ENCODE peak calls at places on chromosomes 1 and 21, in four cellular contexts. One of them, this sample, is unnamed.

GRCh38 chr1:213987422-213987875 is 324 bp upstream of the PROX1 start:
- DNase-seq in A549: no peak
- DNase-seq in K562: no peak
- DNase-seq in IMR-90: no peak
- DNase-seq in this sample: peak; percentile 94

GRCh38 chr1:56484695-56485094 is 94.7 kb downstream of the PLPP3 start:
- DNase-seq in A549: no peak
- DNase-seq in IMR-90: no peak
- DNase-seq in K562: no peak
- DNase-seq in this sample: no peak

GRCh38 chr1:159913451-159914192 is 11.7 kb downstream of the TAGLN2 start:
- DNase-seq in IMR-90: no peak
- DNase-seq in K562: no peak
- DNase-seq in A549: no peak
- DNase-seq in this sample: no peak

GRCh38 chr1:89149229-89149628 is 23.3 kb upstream of the GBP2 start:
- DNase-seq in A549: no peak
- DNase-seq in IMR-90: peak; percentile 43
- DNase-seq in K562: no peak
- DNase-seq in this sample: no peak

GRCh38 chr1:159556931-159557369 is 21.1 kb upstream of the OR10J5 start:
- DNase-seq in IMR-90: no peak
- DNase-seq in A549: no peak
- DNase-seq in K562: no peak
- DNase-seq in this sample: no peak

GRCh38 chr1:119431836-119432235 is 16.9 kb downstream of the HSD3B2 start:
- DNase-seq in IMR-90: no peak
- DNase-seq in A549: no peak
- DNase-seq in K562: no peak
- DNase-seq in this sample: no peak

GRCh38 chr1:9670085-9670484 is 18.6 kb downstream of the PIK3CD start:
- DNase-seq in K562: no peak
- DNase-seq in IMR-90: no peak
- DNase-seq in A549: no peak
- DNase-seq in this sample: no peak

GRCh38 chr21:16522512-16522911 is 792.7 kb downstream of the USP25 start:
- DNase-seq in IMR-90: peak; percentile 83
- DNase-seq in A549: no peak
- DNase-seq in K562: no peak
- DNase-seq in this sample: no peak

GRCh38 chr1:172906778-172907592 is 143.8 kb downstream of the TNFSF18 start:
- DNase-seq in A549: no peak
- DNase-seq in IMR-90: peak; percentile 93
- DNase-seq in K562: peak; percentile 33
- DNase-seq in this sample: no peak

GRCh38 chr1:157289001-157289400 is 150.8 kb upstream of the ETV3 start:
- DNase-seq in IMR-90: no peak
- DNase-seq in A549: no peak
- DNase-seq in K562: no peak
- DNase-seq in this sample: no peak

GRCh38 chr1:223724376-223724775 is 12.0 kb downstream of the CAPN2 start:
- DNase-seq in K562: no peak
- DNase-seq in IMR-90: peak; percentile 75
- DNase-seq in A549: no peak
- DNase-seq in this sample: no peak

GRCh38 chr1:223727541-223727940 is 15.2 kb downstream of the CAPN2 start:
- DNase-seq in A549: no peak
- DNase-seq in IMR-90: peak; percentile 75
- DNase-seq in K562: no peak
- DNase-seq in this sample: no peak

GRCh38 chr1:223723351-223723904 is 11.1 kb downstream of the CAPN2 start:
- DNase-seq in IMR-90: no peak
- DNase-seq in A549: no peak
- DNase-seq in K562: no peak
- DNase-seq in this sample: no peak

GRCh38 chr1:223725578-223725977 is 13.2 kb downstream of the CAPN2 start:
- DNase-seq in IMR-90: no peak
- DNase-seq in K562: no peak
- DNase-seq in A549: no peak
- DNase-seq in this sample: no peak

GRCh38 chr1:223726380-223727001 is 14.2 kb downstream of the CAPN2 start:
- DNase-seq in IMR-90: peak; percentile 98
- DNase-seq in A549: peak; percentile 93
- DNase-seq in K562: peak; percentile 88
- DNase-seq in this sample: peak; percentile 58
- TF ChIP-seq RCOR1 in IMR-90: no peak
- TF ChIP-seq RCOR1 in A549: no peak
- TF ChIP-seq RCOR1 in K562: peak; percentile 39
- TF ChIP-seq RCOR1 in this sample: peak; percentile 15

GRCh38 chr1:51019811-51020210 is 49.8 kb downstream of the CDKN2C start:
- DNase-seq in A549: no peak
- DNase-seq in K562: no peak
- DNase-seq in IMR-90: no peak
- DNase-seq in this sample: no peak

DNA sequence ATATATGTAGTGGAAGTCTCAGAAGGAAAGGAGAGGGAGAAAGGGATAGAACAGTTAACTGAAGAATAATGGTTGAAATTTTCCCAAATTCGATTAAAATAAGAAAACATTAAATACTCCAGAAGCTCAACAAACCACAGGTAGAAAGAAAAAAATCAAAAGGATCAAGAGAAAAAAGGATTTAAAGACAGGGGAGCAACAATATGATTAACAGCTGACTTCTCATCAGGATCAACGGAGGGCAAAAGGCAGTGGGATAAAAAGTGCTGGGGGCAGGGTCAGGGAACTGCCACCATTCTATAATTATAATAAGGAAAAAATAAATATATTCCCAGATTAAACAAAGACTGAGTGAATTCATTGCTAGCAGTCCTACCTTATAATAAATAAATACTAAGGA is 55.3 kb downstream of the CDKN2C start:
- DNase-seq in A549: no peak
- DNase-seq in IMR-90: no peak
- DNase-seq in K562: no peak
- DNase-seq in this sample: no peak
- TF ChIP-seq RCOR1 in A549: no peak
- TF ChIP-seq RCOR1 in IMR-90: no peak
- TF ChIP-seq RCOR1 in K562: no peak
- TF ChIP-seq RCOR1 in this sample: no peak

GRCh38 chr1:175841613-175842234 is 98.3 kb upstream of the TNR start:
- DNase-seq in K562: no peak
- DNase-seq in A549: no peak
- DNase-seq in IMR-90: no peak
- DNase-seq in this sample: no peak
- TF ChIP-seq RCOR1 in K562: no peak
- TF ChIP-seq RCOR1 in A549: no peak
- TF ChIP-seq RCOR1 in IMR-90: no peak
- TF ChIP-seq RCOR1 in this sample: no peak

DNA sequence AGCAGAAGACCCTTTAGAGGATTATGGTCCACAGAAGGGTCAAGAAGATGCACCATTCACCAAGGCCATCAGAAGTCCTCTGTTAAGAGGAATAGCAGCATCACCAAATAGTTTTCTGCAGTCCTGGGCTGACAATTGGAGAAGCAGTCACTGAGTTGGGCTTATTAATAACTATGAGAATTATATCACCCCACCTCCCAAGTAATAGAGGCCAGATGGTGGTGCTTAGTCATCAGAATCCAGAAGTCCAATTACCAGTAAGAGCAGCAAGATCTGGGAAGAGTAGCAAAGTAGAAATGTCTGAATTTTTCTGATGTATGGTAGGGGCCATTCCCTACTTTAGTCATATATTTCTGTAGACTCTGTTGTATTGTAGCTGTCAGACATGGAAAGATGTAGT is 6.1 kb upstream of the PSMA5 start:
- DNase-seq in A549: no peak
- DNase-seq in IMR-90: peak; percentile 25
- DNase-seq in K562: no peak
- DNase-seq in this sample: no peak
- TF ChIP-seq RCOR1 in A549: no peak
- TF ChIP-seq RCOR1 in IMR-90: no peak
- TF ChIP-seq RCOR1 in K562: no peak
- TF ChIP-seq RCOR1 in this sample: no peak

This sample was measured in SK-N-SH.